ENCODE peak calls at places on chromosomes 4 and X, in nine cellular contexts. J, N, H, U, B, V, W, E and G are unnamed samples.

GRCh38 chrX:110403839-110404238 is 45.2 kb downstream of the RTL9 start:
- DNase-seq in W (no peak), H (no peak), E (no peak), V (no peak), B (peak), J (no peak), U (no peak), N (no peak), G (no peak)

GRCh38 chr4:24928708-24929107 is 15.9 kb upstream of the CCDC149 start:
- DNase-seq in W (no peak), U (no peak), V (no peak), J (no peak), H (no peak), E (no peak), B (no peak), N (no peak), G (no peak)

GRCh38 chr4:167930171-167930570 is 162.2 kb upstream of the ANXA10 start:
- DNase-seq in E (no peak), W (no peak), U (no peak), N (no peak), V (no peak), H (no peak), J (no peak), B (no peak), G (no peak)

GRCh38 chr4:1553365-1553764 is 130.7 kb downstream of the FAM53A start:
- DNase-seq in V (no peak), N (no peak), E (no peak), B (no peak), H (no peak), U (no peak), W (no peak), J (no peak), G (no peak)

GRCh38 chr4:43766648-43767047 is 682.0 kb downstream of the KCTD8 start:
- DNase-seq in H (no peak), E (no peak), W (no peak), J (no peak), N (no peak), V (no peak), B (no peak), U (no peak), G (no peak)

GRCh38 chr4:21032246-21032645 is 332.0 kb downstream of the PACRGL start:
- DNase-seq in W (no peak), N (no peak), B (no peak), U (no peak), E (no peak), J (no peak), V (no peak), H (no peak), G (no peak)

GRCh38 chr4:8235686-8236085 is 33.9 kb upstream of the HTRA3 start:
- DNase-seq in W (no peak), V (no peak), B (no peak), H (no peak), E (no peak), U (no peak), N (no peak), J (no peak), G (no peak)

GRCh38 chr4:136741468-136741867 is 790.8 kb downstream of the PCDH18 start:
- DNase-seq in H (no peak), V (no peak), N (no peak), J (no peak), B (peak), U (no peak), W (no peak), E (no peak), G (no peak)

GRCh38 chr4:75344915-75345314 is 169.3 kb downstream of the RCHY1 start:
- DNase-seq in J (no peak), E (no peak), N (no peak), W (no peak), U (no peak), V (no peak), H (no peak), B (peak), G (no peak)

GRCh38 chr4:173191623-173192041 is 23.0 kb downstream of the GALNT7 start:
- DNase-seq in J (no peak), E (no peak), H (no peak), U (no peak), B (peak), N (no peak), W (no peak), V (no peak), G (no peak)

GRCh38 chr4:40629401-40630334 is at the start of gene RBM47:
- DNase-seq in H (peak), N (peak), E (peak), J (peak), V (peak), U (peak), B (peak), W (no peak), G (peak)

GRCh38 chrX:136473663-136474062 is 14.1 kb upstream of the BRS3 start:
- DNase-seq in E (no peak), J (no peak), W (no peak), U (no peak), N (no peak), B (no peak), V (no peak), H (no peak), G (no peak)

GRCh38 chr4:52059372-52059771 is 8.3 kb downstream of the SPATA18 start:
- DNase-seq in B (peak), U (no peak), W (no peak), H (no peak), N (no peak), J (peak), V (no peak), E (no peak), G (no peak)

GRCh38 chr4:2250003-2250763 is 8.3 kb upstream of the HAUS3 start:
- DNase-seq in E (peak), N (peak), V (no peak), B (no peak), H (peak), W (no peak), U (no peak), J (no peak), G (no peak)

GRCh38 chrX:51847463-51847862 is 46.0 kb upstream of the MAGED1 start:
- DNase-seq in U (no peak), W (no peak), B (no peak), N (no peak), V (no peak), H (no peak), E (no peak), J (no peak), G (no peak)

GRCh38 chrX:447052-447451 is 60.3 kb upstream of the PPP2R3B start:
- DNase-seq in E (no peak), H (no peak), J (no peak), U (no peak), V (no peak), N (no peak), B (no peak), W (no peak), G (no peak)

GRCh38 chr4:128707864-128708263 is 101.6 kb upstream of the JADE1 start:
- DNase-seq in H (no peak), B (peak), V (no peak), U (no peak), J (no peak), N (no peak), E (peak), W (no peak), G (no peak)

GRCh38 chrX:153414838-153415552 is 3.7 kb downstream of the ZFP92 start:
- DNase-seq in W (no peak), N (no peak), U (no peak), E (no peak), V (no peak), H (no peak), B (no peak), J (no peak), G (no peak)

GRCh38 chr4:600166-600565 is 24.1 kb upstream of the TMEM271 start:
- DNase-seq in U (no peak), B (no peak), V (no peak), N (no peak), W (no peak), E (no peak), H (no peak), J (no peak), G (no peak)

GRCh38 chr4:105807496-105807895 is 87.8 kb upstream of the NPNT start:
- DNase-seq in N (no peak), B (peak), V (no peak), H (no peak), J (no peak), U (no peak), E (no peak), W (no peak), G (no peak)

GRCh38 chr4:118941799-118942198 is 53.1 kb downstream of the SYNPO2 start:
- DNase-seq in W (no peak), E (no peak), N (no peak), U (no peak), V (no peak), J (no peak), H (no peak), B (peak), G (no peak)

DNA sequence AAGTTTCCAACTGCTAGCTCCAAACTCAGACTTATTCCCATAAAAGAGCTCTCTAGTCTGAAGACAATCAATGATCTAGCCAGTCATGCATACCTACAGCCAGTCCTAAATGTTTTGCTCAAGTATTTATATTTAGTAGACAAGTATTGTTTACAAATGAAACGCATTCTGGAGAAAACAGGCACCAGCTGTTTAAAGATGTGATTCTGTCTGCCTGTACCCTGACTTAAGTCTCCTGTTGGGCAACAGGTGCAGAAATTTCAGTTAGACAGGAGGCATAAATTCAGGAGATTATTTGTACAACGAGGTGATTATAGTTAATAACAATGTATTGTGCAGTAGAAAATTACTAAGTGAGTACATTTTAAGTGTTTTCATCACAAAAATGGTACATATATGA is 28.9 kb downstream of the LNX1 start:
- DNase-seq in J (no peak), U (no peak), H (no peak), N (no peak), V (no peak), E (no peak), W (no peak), B (no peak), G (no peak)
- TF ChIP-seq POLR2A in J (no peak), U (no peak), H (no peak), N (no peak), V (no peak), E (no peak), W (no peak), B (no peak), G (no peak)

GRCh38 chrX:74295102-74295501 is 8.9 kb upstream of the ZCCHC13 start:
- DNase-seq in V (no peak), H (no peak), N (no peak), B (no peak), E (no peak), J (no peak), W (no peak), U (no peak), G (no peak)

GRCh38 chrX:74291577-74291963 is 12.4 kb upstream of the ZCCHC13 start:
- DNase-seq in W (no peak), J (no peak), E (no peak), H (no peak), V (no peak), U (no peak), N (no peak), B (no peak), G (no peak)

GRCh38 chrX:74293343-74293946 is 10.5 kb upstream of the ZCCHC13 start:
- DNase-seq in W (no peak), J (peak), H (peak), U (peak), N (peak), B (peak), E (peak), V (peak), G (peak)

GRCh38 chrX:74286950-74287349 is 17.0 kb upstream of the ZCCHC13 start:
- DNase-seq in W (no peak), E (no peak), N (no peak), H (no peak), V (no peak), U (no peak), J (no peak), B (peak), G (no peak)

GRCh38 chrX:74291964-74292891 is 11.8 kb upstream of the ZCCHC13 start:
- DNase-seq in B (peak), N (peak), H (peak), W (peak), V (peak), J (peak), E (peak), U (peak), G (peak)
- TF ChIP-seq POLR2A in B (peak), N (no peak), H (peak), W (peak), V (peak), J (peak), E (peak), U (peak), G (peak)

GRCh38 chrX:77910108-77910840 is at the start of gene ATP7A:
- DNase-seq in J (peak), N (peak), U (peak), E (peak), V (peak), B (peak), W (peak), H (peak), G (peak)
- TF ChIP-seq POLR2A in J (no peak), N (no peak), U (peak), E (peak), V (no peak), B (peak), W (peak), H (no peak), G (peak)

GRCh38 chrX:12844319-12844718 is 22.6 kb upstream of the TLR7 start:
- DNase-seq in E (no peak), V (no peak), N (no peak), B (no peak), U (no peak), J (no peak), H (no peak), W (peak), G (no peak)
- TF ChIP-seq POLR2A in E (no peak), V (no peak), N (no peak), B (no peak), U (no peak), J (no peak), H (no peak), W (peak), G (no peak)

DNA sequence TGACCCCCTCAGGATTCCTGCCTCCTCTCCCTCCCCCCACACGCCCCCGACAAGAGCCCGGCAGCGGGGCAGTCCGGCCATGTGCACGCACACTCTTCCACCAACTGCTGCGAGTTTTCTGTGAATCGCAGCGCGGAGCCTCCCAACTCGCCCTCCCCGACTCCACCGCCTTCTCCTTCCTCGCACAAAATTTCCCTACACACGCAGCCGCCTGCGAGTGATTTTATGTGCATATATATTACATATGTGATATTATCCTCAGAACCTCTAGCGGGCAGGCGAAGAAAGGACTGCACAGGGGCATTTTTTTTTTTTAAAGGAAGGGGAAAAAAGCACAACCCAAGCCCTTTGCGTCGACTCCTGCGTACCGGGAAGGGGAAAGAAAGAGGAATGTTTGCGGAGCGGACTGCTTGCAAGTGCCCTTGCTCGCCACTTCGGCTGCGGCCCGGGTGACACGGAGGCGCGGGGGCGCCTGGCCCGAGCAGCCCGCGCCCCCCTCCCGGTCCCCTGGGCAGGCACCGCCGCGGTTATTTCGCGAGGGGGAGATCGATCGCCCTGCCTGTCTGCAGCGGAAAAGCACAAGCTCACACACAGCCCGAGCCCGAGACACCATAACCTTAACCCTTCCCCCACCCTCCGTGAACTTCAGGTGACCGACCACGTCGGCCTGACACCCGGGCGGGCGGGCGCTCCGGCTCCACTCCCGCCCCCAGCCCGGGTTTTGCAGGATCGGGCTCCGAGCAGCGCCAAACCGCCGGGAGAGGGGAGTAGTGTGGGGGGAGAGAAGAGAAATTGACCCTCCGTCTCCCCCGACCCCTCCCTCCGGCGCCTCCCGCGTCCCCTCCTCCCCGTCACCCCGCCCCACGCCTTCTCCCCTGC is 2.2 kb downstream of the ZNF827 start:
- DNase-seq in E (peak), H (peak), V (peak), W (no peak), J (peak), U (peak), B (peak), N (peak), G (peak)
- TF ChIP-seq POLR2A in E (peak), H (no peak), V (no peak), W (peak), J (no peak), U (peak), B (no peak), N (no peak), G (peak)

GRCh38 chr4:174282836-174283506 is 496 bp downstream of the FBXO8 start:
- DNase-seq in N (peak), B (peak), J (peak), H (peak), E (peak), U (peak), V (peak), W (peak), G (peak)
- TF ChIP-seq POLR2A in N (no peak), B (no peak), J (no peak), H (no peak), E (no peak), U (no peak), V (no peak), W (no peak), G (no peak)

GRCh38 chr4:70902577-70903281 is 560 bp downstream of the MOB1B start:
- DNase-seq in V (no peak), J (no peak), B (peak), W (no peak), E (no peak), N (no peak), U (no peak), H (peak), G (peak)

GRCh38 chr4:70903282-70903603 is 1.1 kb downstream of the MOB1B start:
- DNase-seq in H (no peak), E (peak), V (no peak), J (peak), B (no peak), W (no peak), U (no peak), N (peak), G (no peak)

GRCh38 chr4:70901607-70901983 is 574 bp upstream of the MOB1B start:
- DNase-seq in H (no peak), B (no peak), J (no peak), W (no peak), N (no peak), V (no peak), E (no peak), U (no peak), G (no peak)

GRCh38 chr4:70901984-70902576 is at the start of gene MOB1B:
- DNase-seq in H (peak), E (peak), U (peak), N (peak), J (peak), W (peak), V (peak), B (peak), G (peak)
- TF ChIP-seq POLR2A in H (no peak), E (peak), U (peak), N (no peak), J (no peak), W (peak), V (peak), B (peak), G (peak)

DNA sequence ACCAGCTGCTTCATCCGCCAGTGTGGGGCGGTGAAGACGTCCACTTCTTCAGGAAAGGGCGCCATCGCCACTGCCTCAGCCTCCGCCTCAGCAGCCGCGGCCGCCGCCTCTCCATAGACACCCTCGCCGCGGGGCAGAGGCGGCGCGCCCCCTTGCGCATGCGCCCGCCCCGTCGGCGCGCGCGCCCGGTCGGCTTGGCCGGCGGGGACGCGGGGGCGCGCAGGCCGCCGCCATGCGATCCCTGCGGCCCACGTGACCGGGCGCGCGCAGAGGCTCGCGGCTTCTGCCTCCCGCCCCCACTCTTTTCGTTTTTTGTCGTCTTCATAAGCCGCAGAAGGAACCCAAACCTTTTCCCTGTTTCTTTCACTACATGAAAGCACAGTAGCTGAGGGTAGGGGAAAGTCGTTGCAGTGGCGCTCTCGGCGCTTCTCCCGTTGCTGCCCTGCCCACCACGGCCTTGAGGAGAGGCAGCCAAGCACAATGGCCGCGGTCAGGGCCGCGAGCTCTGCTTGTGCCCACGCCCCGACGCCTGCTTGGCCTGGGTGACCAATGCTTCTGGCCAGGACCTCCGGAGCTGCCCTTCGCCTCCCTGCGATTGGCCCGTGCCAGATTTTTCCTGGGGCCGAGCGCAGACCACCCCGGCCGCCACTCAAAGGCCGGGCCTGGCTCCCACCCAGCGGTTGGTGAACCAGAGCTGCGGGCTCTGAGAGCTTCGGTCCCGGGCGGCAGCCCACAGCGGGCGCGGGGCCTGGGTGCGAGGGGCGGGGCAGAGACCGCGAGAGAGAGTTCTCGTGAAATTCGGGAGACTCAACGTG is at the start of gene FBXL5:
- DNase-seq in V (peak), B (peak), W (peak), E (peak), N (peak), H (peak), J (peak), U (peak), G (peak)
- TF ChIP-seq POLR2A in V (peak), B (no peak), W (peak), E (peak), N (no peak), H (peak), J (peak), U (peak), G (peak)